ENCODE peak calls at places on chromosomes 7 and 10, in nine cellular contexts. B is neural progenitor cell, O is Panc1, N is cardiac fibroblast, A is OCI-LY7, F is tibial nerve, W is thoracic aorta, L is brain microvascular endothelial cell, E is body of pancreas. R is an unnamed sample.
A peak's percentile ranks its signal among the peaks of the same experiment; 100 is the strongest.

GRCh38 chr7:30911133-30911532 is 520 bp upstream of the AQP1 start:
- DNase-seq in N (no peak), B (no peak), E (no peak), O (no peak), A (no peak), W (no peak), L (no peak), F (no peak), R (no peak)

GRCh38 chr10:6678211-6678803 is 98.2 kb upstream of the PRKCQ start:
- DNase-seq in E (peak; percentile 66), W (no peak), F (peak; percentile 54), B (peak; percentile 68), A (peak; percentile 59), O (no peak), L (peak; percentile 28), N (peak; percentile 49), R (peak; percentile 7)

GRCh38 chr7:46239856-46240255 is 318.8 kb upstream of the IGFBP3 start:
- DNase-seq in O (no peak), F (no peak), A (no peak), E (no peak), W (no peak), B (no peak), L (no peak), N (peak; percentile 45), R (no peak)

GRCh38 chr7:54663603-54664234 is 95.3 kb downstream of the SEC61G start:
- DNase-seq in E (no peak), B (no peak), A (no peak), N (no peak), W (no peak), O (no peak), L (no peak), F (no peak), R (no peak)

GRCh38 chr10:44956176-44956575 is 3.4 kb upstream of the RASSF4 start:
- DNase-seq in B (no peak), L (no peak), E (no peak), F (peak; percentile 9), N (no peak), W (no peak), A (no peak), O (no peak), R (no peak)

GRCh38 chr7:17275749-17276671 is 22.4 kb upstream of the AHR start:
- DNase-seq in L (peak; percentile 86), O (peak; percentile 67), B (no peak), W (no peak), A (no peak), E (no peak), F (no peak), N (peak; percentile 99), R (peak; percentile 84)

GRCh38 chr7:48307041-48307714 is 135.9 kb downstream of the ABCA13 start:
- DNase-seq in A (no peak), L (no peak), W (no peak), F (no peak), B (no peak), E (no peak), O (no peak), N (no peak), R (no peak)

GRCh38 chr10:132987671-132988571 is 45.6 kb upstream of the CFAP46 start:
- DNase-seq in W (peak; percentile 31), L (peak; percentile 82), E (no peak), O (no peak), A (no peak), N (peak; percentile 59), B (no peak), F (no peak), R (peak; percentile 95)

GRCh38 chr10:72096115-72097000 is 8.0 kb upstream of the SPOCK2 start:
- DNase-seq in E (no peak), W (no peak), A (no peak), F (no peak), N (peak; percentile 21), O (no peak), B (peak; percentile 32), L (peak; percentile 53), R (no peak)

GRCh38 chr7:44072364-44073231 is 7.2 kb upstream of the PGAM2 start:
- DNase-seq in W (peak; percentile 93), B (peak; percentile 74), O (no peak), N (peak; percentile 91), L (peak; percentile 87), F (peak; percentile 81), A (peak; percentile 79), E (peak; percentile 70), R (peak; percentile 89)

GRCh38 chr10:71752391-71753090 is 20.8 kb downstream of the VSIR start:
- DNase-seq in O (no peak), A (peak; percentile 72), F (no peak), B (no peak), W (no peak), N (no peak), E (no peak), L (no peak), R (no peak)

GRCh38 chr10:127863231-127863825 is 29.4 kb downstream of the CLRN3 start:
- DNase-seq in E (no peak), F (no peak), O (no peak), B (no peak), L (no peak), W (no peak), N (no peak), A (no peak), R (no peak)

GRCh38 chr7:26329520-26330269 is 38.0 kb downstream of the SNX10 start:
- DNase-seq in N (no peak), O (no peak), W (no peak), A (peak; percentile 54), B (no peak), F (peak; percentile 13), E (peak; percentile 5), L (no peak), R (no peak)

GRCh38 chr10:110400173-110400947 is 95.6 kb upstream of the SMNDC1 start:
- DNase-seq in B (no peak), F (no peak), W (no peak), A (no peak), L (no peak), O (no peak), E (no peak), N (peak; percentile 65), R (no peak)

GRCh38 chr10:9824546-9825164 is 1193.0 kb upstream of the CELF2 start:
- DNase-seq in N (no peak), F (no peak), E (peak; percentile 62), L (no peak), O (no peak), A (no peak), W (no peak), B (peak; percentile 9), R (no peak)

DNA sequence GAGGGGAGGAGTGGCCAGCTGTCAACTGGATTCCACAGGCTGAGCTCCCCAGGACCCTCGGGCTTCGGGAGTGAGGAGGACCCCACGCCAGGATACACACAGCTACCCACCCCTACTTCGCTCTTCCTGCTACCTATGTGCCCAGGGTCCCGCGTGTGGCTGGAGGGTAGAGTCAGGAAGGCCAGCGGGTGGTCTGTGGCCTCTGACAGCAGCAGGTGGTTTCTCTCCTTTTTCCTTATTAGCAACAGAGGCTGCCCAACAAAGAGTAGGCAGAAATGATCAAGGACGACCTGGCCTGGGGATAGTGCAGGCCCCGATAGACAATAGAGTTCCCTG is 1.1 kb upstream of the KCNMA1 start:
- DNase-seq in O (no peak), E (no peak), N (no peak), F (no peak), W (no peak), L (no peak), B (no peak), A (no peak), R (no peak)
- H3K4me3 ChIP-seq in O (peak overlapping the region; percentile 87), E (no peak overlapping the region), N (peak overlapping the region; percentile 60), F (peak overlapping the region; percentile 23), W (peak overlapping the region; percentile 86), L (peak overlapping the region; percentile 81), B (peak overlapping the region; percentile 88), A (no peak overlapping the region), R (peak overlapping the region; percentile 89)

GRCh38 chr7:33459340-33459751 is 330.0 kb downstream of the BBS9 start:
- DNase-seq in A (peak; percentile 3), E (no peak), O (peak; percentile 18), B (peak; percentile 70), F (no peak), N (peak; percentile 70), W (no peak), L (peak; percentile 49), R (peak; percentile 72)
- TF ChIP-seq CTCF in A (peak; percentile 39), E (no peak), O (peak; percentile 69), B (peak; percentile 68), F (peak; percentile 29), N (peak; percentile 61), W (no peak), L (peak; percentile 82), R (peak; percentile 67)

GRCh38 chr7:137990251-137990901 is 11.5 kb downstream of the CREB3L2 start:
- DNase-seq in O (no peak), L (peak; percentile 94), B (no peak), N (peak; percentile 95), A (no peak), W (no peak), F (no peak), E (no peak), R (peak; percentile 90)
- H3K4me3 ChIP-seq in O (no peak overlapping the region), L (no peak overlapping the region), B (no peak overlapping the region), N (no peak overlapping the region), A (no peak overlapping the region), W (peak overlapping the region; percentile 50), F (no peak overlapping the region), E (no peak overlapping the region), R (no peak overlapping the region)

GRCh38 chr10:20856484-20856883 is 40.6 kb downstream of the NEBL start:
- DNase-seq in L (no peak), O (no peak), W (no peak), N (no peak), E (no peak), A (no peak), B (no peak), F (no peak), R (no peak)

GRCh38 chr10:20853276-20853675 is 43.8 kb downstream of the NEBL start:
- DNase-seq in A (no peak), N (no peak), B (no peak), E (no peak), W (no peak), O (no peak), L (no peak), F (no peak), R (no peak)

GRCh38 chr10:20858292-20859124 is 38.6 kb downstream of the NEBL start:
- DNase-seq in N (peak; percentile 73), B (no peak), E (no peak), O (peak; percentile 7), A (peak; percentile 44), L (no peak), F (no peak), W (no peak), R (peak; percentile 56)

GRCh38 chr10:20852303-20852702 is 44.8 kb downstream of the NEBL start:
- DNase-seq in W (no peak), E (no peak), N (no peak), O (no peak), A (no peak), L (no peak), B (no peak), F (no peak), R (no peak)

DNA sequence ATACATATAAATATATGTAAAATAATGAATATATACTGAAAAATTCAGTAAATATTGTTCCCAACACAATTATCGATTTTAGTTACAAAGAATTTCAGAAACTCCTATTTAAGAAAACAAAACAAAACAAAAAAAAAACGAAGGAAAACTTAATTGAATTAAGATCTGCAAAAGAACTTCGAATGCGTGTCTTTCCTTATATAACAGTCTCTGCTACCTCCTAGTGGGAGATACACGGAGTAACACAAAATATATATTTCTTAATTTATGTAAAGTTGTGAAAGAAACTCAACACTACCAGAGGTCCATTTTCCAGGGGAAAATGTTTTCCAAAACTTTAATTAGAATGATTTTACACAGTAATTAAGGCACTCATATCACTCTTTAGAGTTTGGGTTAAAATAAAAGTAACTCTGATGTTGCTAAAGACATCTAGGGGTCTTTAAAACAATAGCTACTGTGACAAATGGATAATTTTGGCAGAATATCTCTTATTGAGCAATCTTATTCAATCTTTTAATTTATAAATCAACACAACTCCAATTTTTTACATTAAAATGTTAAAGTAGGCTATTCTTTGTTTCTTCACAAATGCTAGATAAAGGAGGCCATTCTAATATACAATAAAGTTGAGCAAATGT is 41.6 kb downstream of the NEBL start:
- DNase-seq in B (peak; percentile 18), F (no peak), W (no peak), A (peak; percentile 21), O (no peak), L (no peak), N (peak; percentile 64), E (no peak), R (no peak)
- TF ChIP-seq CTCF in B (peak; percentile 53), F (peak; percentile 1), W (no peak), A (peak; percentile 67), O (peak; percentile 32), L (peak; percentile 25), N (peak; percentile 41), E (no peak), R (no peak)

R was measured in foreskin fibroblast.